ENCODE peak calls at places on chromosomes 2 and 18, in eight cellular contexts. T is right atrium auricular region, V is HAP-1, O is neural progenitor cell, E is GM23338, B is astrocyte, M is NT2/D1, W is sigmoid colon. J is an unnamed sample.

GRCh38 chr2:37631292-37631691 is 40.1 kb downstream of the CDC42EP3 start:
- DNase-seq in W (no peak), O (no peak), E (no peak), M (no peak), B (no peak), V (no peak), T (no peak), J (no peak)

GRCh38 chr2:177393381-177393780 is 808 bp downstream of the AGPS start:
- DNase-seq in T (no peak), W (no peak), M (no peak), B (no peak), E (no peak), O (peak; percentile 4), V (no peak), J (no peak)

GRCh38 chr2:217360781-217361485 is 501.1 kb upstream of the TNP1 start:
- DNase-seq in V (no peak), W (peak; percentile 84), B (peak; percentile 89), O (no peak), M (no peak), T (no peak), E (no peak), J (no peak)

GRCh38 chr2:143081616-143082015 is 47.6 kb upstream of the ARHGAP15 start:
- DNase-seq in E (no peak), B (no peak), O (no peak), T (no peak), W (no peak), V (no peak), M (no peak), J (no peak)

GRCh38 chr2:100038019-100038418 is 104.4 kb downstream of the AFF3 start:
- DNase-seq in E (peak; percentile 46), T (no peak), B (no peak), V (no peak), W (no peak), M (no peak), O (peak; percentile 40), J (no peak)

GRCh38 chr2:46847185-46847710 is 68.4 kb downstream of the MCFD2 start:
- DNase-seq in B (peak; percentile 94), V (no peak), O (no peak), W (peak; percentile 99), E (no peak), T (peak; percentile 91), M (no peak), J (peak; percentile 95)

GRCh38 chr2:25524507-25524906 is 148.9 kb downstream of the DTNB start:
- DNase-seq in M (no peak), V (no peak), T (no peak), W (no peak), O (no peak), B (no peak), E (no peak), J (no peak)

GRCh38 chr2:224038049-224038829 is 847 bp downstream of the SERPINE2 start:
- DNase-seq in W (no peak), O (peak; percentile 61), T (no peak), E (peak; percentile 87), M (peak; percentile 50), V (no peak), B (peak; percentile 31), J (peak; percentile 69)

GRCh38 chr18:42306208-42306980 is 351.4 kb downstream of the PIK3C3 start:
- DNase-seq in W (no peak), E (no peak), T (no peak), O (no peak), B (no peak), V (no peak), M (no peak), J (no peak)

GRCh38 chr18:23998811-23999210 is 15.7 kb upstream of the TTC39C start:
- DNase-seq in V (no peak), T (no peak), W (no peak), E (no peak), M (no peak), B (peak; percentile 24), O (no peak), J (no peak)

GRCh38 chr2:18722101-18722500 is 132.7 kb upstream of the NT5C1B start:
- DNase-seq in M (no peak), B (no peak), W (no peak), O (no peak), V (no peak), E (no peak), T (no peak), J (no peak)

GRCh38 chr2:127453392-127454171 is 35.4 kb downstream of the PROC start:
- DNase-seq in V (no peak), E (peak; percentile 51), O (peak; percentile 47), W (no peak), B (no peak), T (no peak), M (no peak), J (no peak)

GRCh38 chr18:35590935-35591334 is 9.4 kb downstream of the GALNT1 start:
- DNase-seq in T (no peak), O (peak; percentile 39), W (no peak), M (no peak), E (no peak), V (no peak), B (no peak), J (no peak)

GRCh38 chr2:134774786-134775641 is 56.2 kb upstream of the TMEM163 start:
- DNase-seq in V (no peak), T (no peak), B (no peak), W (no peak), E (no peak), O (peak; percentile 69), M (no peak), J (no peak)

GRCh38 chr2:226410212-226410611 is 389.4 kb downstream of the IRS1 start:
- DNase-seq in E (no peak), B (no peak), M (no peak), V (no peak), T (no peak), O (no peak), W (no peak), J (no peak)

GRCh38 chr2:34126279-34126678 is 527.2 kb upstream of the FAM98A start:
- DNase-seq in B (no peak), T (no peak), E (no peak), V (no peak), W (no peak), O (no peak), M (no peak), J (no peak)

GRCh38 chr2:16033032-16033293 is 92.6 kb downstream of the MYCN start:
- DNase-seq in V (no peak), O (no peak), T (no peak), E (no peak), W (no peak), B (no peak), M (no peak), J (no peak)

GRCh38 chr2:140808816-140809215 is 1322.0 kb downstream of the LRP1B start:
- DNase-seq in E (peak; percentile 65), V (peak; percentile 57), W (no peak), B (no peak), O (peak; percentile 24), M (no peak), T (no peak), J (no peak)

GRCh38 chr2:48180557-48180956 is 274.3 kb upstream of the FBXO11 start:
- DNase-seq in B (no peak), E (no peak), V (no peak), W (no peak), O (no peak), T (no peak), M (no peak), J (no peak)

GRCh38 chr2:172087780-172088244 is 2.5 kb downstream of the DLX1 start:
- DNase-seq in T (no peak), O (peak; percentile 66), W (no peak), B (no peak), E (peak; percentile 62), V (no peak), M (no peak), J (no peak)

GRCh38 chr2:120935339-120936313 is 200.0 kb downstream of the GLI2 start:
- DNase-seq in M (no peak), T (no peak), V (no peak), B (peak; percentile 88), O (peak; percentile 51), W (no peak), E (no peak), J (no peak)

GRCh38 chr2:236395067-236395466 is 130.9 kb upstream of the ASB18 start:
- DNase-seq in E (no peak), O (no peak), V (no peak), M (no peak), T (peak; percentile 26), W (no peak), B (no peak), J (no peak)
- H3K4me1 ChIP-seq in E (no peaks in the 10 kb centered on the region), O (peaks cover 8% of the 10 kb centered on the region), V (no peaks in the 10 kb centered on the region), M (no peaks in the 10 kb centered on the region), T (no peaks in the 10 kb centered on the region), W (no peaks in the 10 kb centered on the region), B (no peaks in the 10 kb centered on the region), J (no peaks in the 10 kb centered on the region)

GRCh38 chr2:74491671-74492544 is 7.5 kb downstream of the LBX2 start:
- DNase-seq in T (no peak), O (no peak), W (no peak), B (no peak), E (no peak), V (no peak), M (no peak), J (no peak)
- H3K36me3 ChIP-seq in T (peaks cover 40% of the 10 kb centered on the region), O (no peaks in the 10 kb centered on the region), W (peaks cover 39% of the 10 kb centered on the region), B (peaks cover 6% of the 10 kb centered on the region), E (peaks cover 5% of the 10 kb centered on the region), V (peaks cover 30% of the 10 kb centered on the region), M (peaks cover 49% of the 10 kb centered on the region), J (peaks cover 43% of the 10 kb centered on the region)

GRCh38 chr2:193272011-193272410 is 1077.3 kb upstream of the TMEFF2 start:
- DNase-seq in W (no peak), O (no peak), M (no peak), V (no peak), E (no peak), B (no peak), T (no peak), J (no peak)
- H3K4me1 ChIP-seq in W (no peaks in the 10 kb centered on the region), O (no peaks in the 10 kb centered on the region), M (no peaks in the 10 kb centered on the region), V (peaks cover 3% of the 10 kb centered on the region), E (no peaks in the 10 kb centered on the region), B (no peaks in the 10 kb centered on the region), T (no peaks in the 10 kb centered on the region), J (no peaks in the 10 kb centered on the region)

GRCh38 chr18:33812186-33812585 is 234.2 kb downstream of the ASXL3 start:
- DNase-seq in M (no peak), W (no peak), O (no peak), T (no peak), E (no peak), V (no peak), B (no peak), J (no peak)
- H3K36me3 ChIP-seq in M (no peaks in the 10 kb centered on the region), W (no peaks in the 10 kb centered on the region), O (no peaks in the 10 kb centered on the region), T (no peaks in the 10 kb centered on the region), E (no peaks in the 10 kb centered on the region), V (no peaks in the 10 kb centered on the region), B (no peaks in the 10 kb centered on the region), J (no peaks in the 10 kb centered on the region)

GRCh38 chr2:240255165-240255491 is 114.7 kb upstream of the OTOS start:
- DNase-seq in E (no peak), O (no peak), V (no peak), T (no peak), B (no peak), W (no peak), M (no peak), J (no peak)

GRCh38 chr2:240255811-240256703 is 115.6 kb upstream of the OTOS start:
- DNase-seq in W (no peak), O (peak; percentile 57), M (peak; percentile 38), T (peak; percentile 57), V (no peak), B (peak; percentile 20), E (peak; percentile 69), J (peak; percentile 68)

GRCh38 chr2:240257940-240258580 is 117.6 kb upstream of the OTOS start:
- DNase-seq in E (no peak), B (no peak), W (no peak), M (no peak), T (no peak), O (no peak), V (no peak), J (no peak)

GRCh38 chr2:240258685-240259084 is 118.2 kb upstream of the OTOS start:
- DNase-seq in M (no peak), E (no peak), T (no peak), V (no peak), O (no peak), W (no peak), B (no peak), J (no peak)

GRCh38 chr2:240256704-240257637 is 116.5 kb upstream of the OTOS start:
- DNase-seq in B (no peak), V (no peak), O (no peak), T (no peak), M (no peak), W (no peak), E (no peak), J (no peak)
- H3K4me1 ChIP-seq in B (no peaks in the 10 kb centered on the region), V (no peaks in the 10 kb centered on the region), O (peaks cover 6% of the 10 kb centered on the region), T (no peaks in the 10 kb centered on the region), M (peaks cover 8% of the 10 kb centered on the region), W (peaks cover 18% of the 10 kb centered on the region), E (no peaks in the 10 kb centered on the region), J (no peaks in the 10 kb centered on the region)

J was measured in upper lobe of right lung.